ENCODE peak calls at places on chromosomes 7 and 10, in seven cellular contexts. U, C, X, B, M, P and G are unnamed samples.

GRCh38 chr10:132861884-132862461 is 76.0 kb upstream of the NKX6-2 start:
- DNase-seq in M (no peak), C (no peak), U (peak), B (no peak), P (no peak), X (no peak), G (no peak)

GRCh38 chr7:66522518-66522917 is 106.2 kb upstream of the KCTD7 start:
- DNase-seq in P (no peak), M (no peak), C (no peak), B (no peak), X (no peak), U (no peak), G (no peak)

GRCh38 chr7:42940985-42941847 is 9.0 kb downstream of the MRPL32 start:
- DNase-seq in P (peak), B (peak), M (peak), U (peak), C (peak), X (peak), G (peak)

GRCh38 chr7:79452032-79452494 is 1.4 kb downstream of the MAGI2 start:
- DNase-seq in C (peak), U (peak), P (peak), X (peak), M (peak), B (no peak), G (peak)

GRCh38 chr7:133629696-133630095 is 376.8 kb downstream of the EXOC4 start:
- DNase-seq in C (no peak), P (no peak), B (no peak), M (no peak), U (no peak), X (no peak), G (no peak)

GRCh38 chr7:56097700-56098099 is 4.9 kb upstream of the PHKG1 start:
- DNase-seq in M (no peak), U (no peak), P (no peak), C (no peak), B (no peak), X (peak), G (no peak)

GRCh38 chr7:17646181-17646956 is 293.9 kb downstream of the SNX13 start:
- DNase-seq in X (peak), U (no peak), B (no peak), P (no peak), M (no peak), C (no peak), G (no peak)

GRCh38 chr10:82267014-82267413 is 392.0 kb downstream of the NRG3 start:
- DNase-seq in X (peak), C (no peak), B (no peak), P (no peak), U (no peak), M (no peak), G (no peak)

GRCh38 chr7:158311791-158312190 is 275.8 kb downstream of the PTPRN2 start:
- DNase-seq in M (no peak), U (no peak), X (no peak), B (no peak), C (no peak), P (no peak), G (no peak)

GRCh38 chr7:84384417-84384816 is 189.8 kb upstream of the SEMA3A start:
- DNase-seq in U (no peak), B (no peak), P (no peak), M (no peak), C (no peak), X (no peak), G (no peak)

DNA sequence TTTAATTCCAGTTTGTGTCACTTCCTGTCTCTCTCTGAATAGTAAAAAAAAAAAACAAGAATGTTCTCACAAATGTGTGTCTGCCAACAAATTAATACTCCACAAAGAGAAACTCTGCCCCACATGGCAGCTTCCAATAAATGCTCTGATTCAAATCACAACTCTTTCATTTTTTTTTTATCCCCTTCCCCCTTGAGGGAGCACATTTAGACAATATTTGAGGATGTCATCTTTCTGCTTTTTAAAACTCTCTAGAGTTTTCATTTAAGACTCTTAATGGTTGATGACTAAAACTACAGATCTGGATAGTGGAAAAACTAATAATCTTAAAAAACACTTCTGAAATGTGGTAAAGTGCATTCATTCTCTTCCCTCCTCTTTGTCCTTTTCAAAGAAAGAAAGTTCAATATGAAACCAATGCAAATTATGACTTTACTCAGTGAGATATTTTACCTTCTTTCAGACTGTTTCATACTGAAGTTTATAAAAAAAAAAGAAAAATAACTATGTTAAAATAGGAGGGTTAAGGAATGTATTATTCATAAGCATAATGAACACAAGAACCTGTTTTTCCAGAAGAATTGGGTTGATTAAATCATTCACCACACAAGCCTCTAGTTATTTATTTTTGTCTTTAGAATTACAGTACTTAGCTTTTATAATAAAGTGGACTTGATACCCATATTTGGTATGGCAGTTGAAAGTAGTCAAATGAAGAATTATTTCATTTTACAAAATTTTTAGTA is 42.4 kb downstream of the ARID5B start:
- DNase-seq in P (no peak), M (peak), C (no peak), B (no peak), U (no peak), X (peak), G (no peak)
- TF ChIP-seq CTCF in P (no peak), M (no peak), C (no peak), B (peak), U (peak), X (peak), G (no peak)

GRCh38 chr10:117320050-117320665 is 55.1 kb downstream of the PDZD8 start:
- DNase-seq in M (peak), C (peak), P (no peak), U (no peak), X (peak), B (no peak), G (peak)
- TF ChIP-seq CTCF in M (peak), C (peak), P (peak), U (peak), X (peak), B (peak), G (peak)

GRCh38 chr7:141739250-141739649 is 1.1 kb downstream of the SSBP1 start:
- DNase-seq in B (no peak), M (no peak), U (no peak), C (no peak), P (no peak), X (no peak), G (no peak)

GRCh38 chr7:141737836-141738591 is at the start of gene SSBP1:
- DNase-seq in X (peak), P (peak), M (peak), C (peak), B (peak), U (peak), G (peak)

GRCh38 chr7:141742229-141742628 is 4.1 kb downstream of the SSBP1 start:
- DNase-seq in U (no peak), P (no peak), X (peak), M (no peak), C (no peak), B (no peak), G (no peak)

GRCh38 chr7:141737118-141737835 is 881 bp upstream of the SSBP1 start:
- DNase-seq in U (no peak), C (no peak), X (peak), B (no peak), M (no peak), P (no peak), G (no peak)

DNA sequence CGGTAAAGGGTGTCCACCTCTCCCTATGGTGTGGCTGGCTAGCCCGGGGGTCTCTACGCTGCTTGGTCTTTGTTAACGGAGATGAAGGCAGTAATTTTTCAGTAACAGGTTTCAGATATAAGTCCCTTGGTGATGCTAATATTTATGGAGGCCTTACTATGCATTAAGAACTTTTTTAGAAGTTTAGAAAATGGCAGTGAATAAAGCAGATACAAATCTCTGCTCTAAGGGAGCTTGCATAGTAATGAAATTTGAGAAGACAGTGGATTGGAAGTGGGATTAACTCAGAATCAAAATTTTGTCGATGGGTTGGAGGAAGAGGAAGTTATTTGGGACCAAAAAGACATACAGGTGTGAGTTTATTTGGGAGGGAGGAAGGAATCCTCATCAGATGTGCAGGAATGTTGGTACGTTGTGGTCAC is 445 bp downstream of the SSBP1 start:
- DNase-seq in P (no peak), C (no peak), X (no peak), U (no peak), B (no peak), M (no peak), G (no peak)
- TF ChIP-seq CTCF in P (no peak), C (no peak), X (no peak), U (no peak), B (no peak), M (no peak), G (no peak)

DNA sequence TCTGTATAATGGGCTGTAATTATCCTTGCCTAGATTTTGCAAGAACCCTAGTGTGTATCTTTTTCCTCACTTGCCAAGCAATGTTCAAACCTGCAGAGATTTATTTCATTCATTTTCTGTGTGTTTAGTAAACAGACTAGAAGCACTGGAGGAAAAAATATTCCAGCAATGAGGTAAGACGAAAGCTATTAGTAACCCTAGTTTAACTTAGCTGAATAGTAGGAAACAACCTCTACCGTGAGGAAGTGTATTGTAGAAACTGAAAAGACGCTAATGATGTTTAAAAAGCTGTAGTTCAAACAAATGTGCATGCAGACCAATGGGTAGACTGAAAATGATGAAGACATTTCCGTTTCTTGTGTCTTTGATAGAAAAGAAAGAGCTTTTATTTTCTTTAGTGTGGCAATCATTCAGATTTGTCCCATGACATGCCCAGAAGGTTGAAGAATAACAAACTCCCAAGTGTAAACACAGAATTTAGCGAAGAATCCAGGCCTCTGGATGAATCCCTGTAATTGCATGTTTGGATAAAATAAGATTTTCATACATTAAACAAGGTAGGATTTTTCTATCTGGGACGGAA is 20.7 kb downstream of the CAV1 start:
- DNase-seq in C (no peak), X (no peak), U (no peak), P (no peak), B (no peak), M (no peak), G (no peak)
- TF ChIP-seq CTCF in C (no peak), X (no peak), U (no peak), P (no peak), B (no peak), M (no peak), G (no peak)

GRCh38 chr7:155526225-155526624 is 20.1 kb downstream of the CNPY1 start:
- DNase-seq in C (no peak), U (no peak), X (no peak), M (no peak), B (no peak), P (no peak), G (no peak)
- TF ChIP-seq CTCF in C (no peak), U (no peak), X (no peak), M (no peak), B (no peak), P (no peak), G (no peak)

DNA sequence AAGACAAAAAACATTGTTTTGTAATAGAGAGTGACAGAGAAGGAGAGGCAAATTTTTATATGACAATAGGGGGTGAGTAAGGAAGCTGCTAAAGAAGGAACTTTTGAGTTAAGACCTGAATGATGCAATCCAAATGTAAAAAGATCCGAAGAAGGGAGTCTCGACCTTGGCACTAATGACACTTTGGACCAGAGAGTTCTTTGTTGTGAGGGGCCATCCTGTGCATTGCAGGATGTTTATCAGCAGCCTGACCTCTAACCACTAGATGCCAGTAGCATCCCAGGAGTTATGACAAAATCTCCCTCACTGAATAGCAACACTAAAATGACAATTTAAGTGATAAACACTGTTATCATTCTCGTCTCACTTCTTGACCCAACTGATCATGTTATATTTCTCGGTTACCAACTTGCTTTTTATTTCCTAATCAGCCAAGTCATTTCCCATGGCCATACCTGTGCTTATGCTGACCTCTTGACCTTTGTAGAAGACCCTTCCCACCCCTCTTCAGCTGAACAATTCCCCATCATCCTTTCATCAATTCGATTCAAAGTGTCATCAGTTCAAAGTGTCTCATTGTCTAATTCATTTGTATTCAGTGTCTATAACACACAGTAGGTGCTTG is 30.0 kb downstream of the DGKI start:
- DNase-seq in U (no peak), B (no peak), X (peak), M (no peak), C (no peak), P (no peak), G (no peak)
- TF ChIP-seq CTCF in U (no peak), B (no peak), X (peak), M (peak), C (no peak), P (no peak), G (no peak)